ENCODE peak calls at places on chromosomes 12 and 14, in nine cellular contexts. K is KBM-7; P is SHP77; E is CD4-positive, CD25-positive, alpha-beta regulatory T cell; Y is SW 1271; S is sciatic nerve; G is fibroblast of the aortic adventitia; D is activated CD8-positive, alpha-beta memory T cell treated with anti-CD3 and anti-CD28 coated beads, Interleukin-2, amount 10 ng/mL, durations not matched to agents 7 days and 5 days; L is GM06990. C is an unnamed sample.

GRCh38 chr12:57008113-57008687 is 1.9 kb upstream of the ZBTB39 start:
- DNase-seq in K (peak; percentile 86), P (peak; percentile 53), E (peak; percentile 64), Y (peak; percentile 68), S (peak; percentile 5), G (peak; percentile 84), D (no peak), L (no peak), C (peak; percentile 66)

GRCh38 chr14:55438066-55438683 is 2.2 kb downstream of the TBPL2 start:
- DNase-seq in K (peak; percentile 38), P (peak; percentile 65), E (peak; percentile 11), Y (peak; percentile 55), S (no peak), G (peak; percentile 82), D (no peak), L (no peak), C (peak; percentile 59)

GRCh38 chr14:54686219-54686870 is 119.4 kb downstream of the SAMD4A start:
- DNase-seq in K (no peak), P (no peak), E (no peak), Y (peak; percentile 52), S (peak; percentile 76), G (peak; percentile 92), D (no peak), L (no peak), C (peak; percentile 70)

GRCh38 chr14:20059745-20060144 is at the start of gene OR4L1:
- DNase-seq in K (no peak), P (no peak), E (no peak), Y (no peak), S (no peak), G (no peak), D (no peak), L (no peak), C (no peak)

GRCh38 chr12:28890664-28891063 is 258.4 kb upstream of the FAR2 start:
- DNase-seq in K (no peak), P (no peak), E (no peak), Y (no peak), S (no peak), G (no peak), D (no peak), L (no peak), C (no peak)

GRCh38 chr12:21651821-21652220 is 5.8 kb downstream of the LDHB start:
- DNase-seq in K (no peak), P (no peak), E (no peak), Y (no peak), S (no peak), G (no peak), D (no peak), L (no peak), C (no peak)

GRCh38 chr12:81257952-81258551 is 180.2 kb downstream of the ACSS3 start:
- DNase-seq in K (peak; percentile 53), P (peak; percentile 78), E (no peak), Y (peak; percentile 53), S (no peak), G (peak; percentile 68), D (no peak), L (no peak), C (peak; percentile 27)

GRCh38 chr14:32203928-32204357 is 874 bp upstream of the RNU6-8 start:
- DNase-seq in K (no peak), P (peak; percentile 52), E (no peak), Y (no peak), S (no peak), G (peak; percentile 5), D (peak; percentile 43), L (peak; percentile 36), C (no peak)

C was measured in AG20443.